ENCODE peak calls at places on chromosomes 1 and 21, in ten cellular contexts. One of them, this sample, is unnamed.

GRCh38 chr1:17232759-17233661 is 15.9 kb upstream of the PADI3 start:
- DNase-seq in GM12865: no peak
- DNase-seq in WTC11: no peak
- DNase-seq in left lung: no peak
- DNase-seq in CD8-positive, alpha-beta T cell: no peak
- DNase-seq in HFFc6: peak
- DNase-seq in brain microvascular endothelial cell: peak
- DNase-seq in bronchial epithelial cell: peak
- DNase-seq in cardiac fibroblast: peak
- DNase-seq in endothelial cell: no peak
- DNase-seq in this sample: peak

GRCh38 chr21:41651830-41652229 is 115.0 kb downstream of the RIPK4 start:
- DNase-seq in GM12865: no peak
- DNase-seq in WTC11: no peak
- DNase-seq in left lung: no peak
- DNase-seq in CD8-positive, alpha-beta T cell: no peak
- DNase-seq in HFFc6: no peak
- DNase-seq in brain microvascular endothelial cell: no peak
- DNase-seq in bronchial epithelial cell: peak
- DNase-seq in cardiac fibroblast: no peak
- DNase-seq in endothelial cell: no peak
- DNase-seq in this sample: peak

GRCh38 chr1:186082235-186082937 is 292.7 kb downstream of the TPR start:
- DNase-seq in GM12865: peak
- DNase-seq in WTC11: no peak
- DNase-seq in left lung: no peak
- DNase-seq in CD8-positive, alpha-beta T cell: peak
- DNase-seq in HFFc6: no peak
- DNase-seq in brain microvascular endothelial cell: peak
- DNase-seq in bronchial epithelial cell: peak
- DNase-seq in cardiac fibroblast: peak
- DNase-seq in endothelial cell: peak
- DNase-seq in this sample: peak

GRCh38 chr1:192907545-192908243 is 98.9 kb downstream of the RGS2 start:
- DNase-seq in GM12865: peak
- DNase-seq in WTC11: no peak
- DNase-seq in left lung: no peak
- DNase-seq in CD8-positive, alpha-beta T cell: no peak
- DNase-seq in HFFc6: no peak
- DNase-seq in brain microvascular endothelial cell: peak
- DNase-seq in bronchial epithelial cell: peak
- DNase-seq in cardiac fibroblast: peak
- DNase-seq in endothelial cell: no peak
- DNase-seq in this sample: peak

GRCh38 chr1:70386121-70386520 is 24.9 kb upstream of the CTH start:
- DNase-seq in GM12865: no peak
- DNase-seq in WTC11: no peak
- DNase-seq in left lung: no peak
- DNase-seq in CD8-positive, alpha-beta T cell: no peak
- DNase-seq in HFFc6: no peak
- DNase-seq in brain microvascular endothelial cell: no peak
- DNase-seq in bronchial epithelial cell: peak
- DNase-seq in cardiac fibroblast: no peak
- DNase-seq in endothelial cell: no peak
- DNase-seq in this sample: no peak

GRCh38 chr1:81374481-81374880 is 426.3 kb upstream of the ADGRL2 start:
- DNase-seq in GM12865: no peak
- DNase-seq in WTC11: no peak
- DNase-seq in left lung: no peak
- DNase-seq in CD8-positive, alpha-beta T cell: no peak
- DNase-seq in HFFc6: no peak
- DNase-seq in brain microvascular endothelial cell: no peak
- DNase-seq in bronchial epithelial cell: no peak
- DNase-seq in cardiac fibroblast: no peak
- DNase-seq in endothelial cell: no peak
- DNase-seq in this sample: no peak

GRCh38 chr1:12480748-12481362 is 137.2 kb downstream of the DHRS3 start:
- DNase-seq in GM12865: no peak
- DNase-seq in WTC11: no peak
- DNase-seq in left lung: no peak
- DNase-seq in CD8-positive, alpha-beta T cell: no peak
- DNase-seq in HFFc6: peak
- DNase-seq in brain microvascular endothelial cell: peak
- DNase-seq in bronchial epithelial cell: peak
- DNase-seq in cardiac fibroblast: peak
- DNase-seq in endothelial cell: no peak
- DNase-seq in this sample: peak

GRCh38 chr1:74689800-74690696 is 16.5 kb upstream of the ERICH3 start:
- DNase-seq in GM12865: peak
- DNase-seq in WTC11: peak
- DNase-seq in left lung: no peak
- DNase-seq in CD8-positive, alpha-beta T cell: peak
- DNase-seq in HFFc6: peak
- DNase-seq in brain microvascular endothelial cell: peak
- DNase-seq in bronchial epithelial cell: peak
- DNase-seq in cardiac fibroblast: peak
- DNase-seq in endothelial cell: peak
- DNase-seq in this sample: peak

GRCh38 chr1:7679873-7680790 is 91.0 kb upstream of the VAMP3 start:
- DNase-seq in GM12865: peak
- DNase-seq in WTC11: peak
- DNase-seq in left lung: peak
- DNase-seq in CD8-positive, alpha-beta T cell: peak
- DNase-seq in HFFc6: no peak
- DNase-seq in brain microvascular endothelial cell: no peak
- DNase-seq in bronchial epithelial cell: no peak
- DNase-seq in cardiac fibroblast: peak
- DNase-seq in endothelial cell: peak
- DNase-seq in this sample: peak

GRCh38 chr1:64013395-64013794 is 190.0 kb upstream of the UBE2U start:
- DNase-seq in GM12865: no peak
- DNase-seq in WTC11: no peak
- DNase-seq in left lung: no peak
- DNase-seq in CD8-positive, alpha-beta T cell: no peak
- DNase-seq in HFFc6: no peak
- DNase-seq in brain microvascular endothelial cell: no peak
- DNase-seq in bronchial epithelial cell: no peak
- DNase-seq in cardiac fibroblast: no peak
- DNase-seq in endothelial cell: no peak
- DNase-seq in this sample: no peak

GRCh38 chr1:35278886-35279554 is 10.5 kb downstream of the ZMYM4 start:
- DNase-seq in GM12865: no peak
- DNase-seq in WTC11: no peak
- DNase-seq in left lung: no peak
- DNase-seq in CD8-positive, alpha-beta T cell: no peak
- DNase-seq in HFFc6: no peak
- DNase-seq in brain microvascular endothelial cell: peak
- DNase-seq in bronchial epithelial cell: no peak
- DNase-seq in cardiac fibroblast: peak
- DNase-seq in endothelial cell: no peak
- DNase-seq in this sample: no peak

GRCh38 chr21:38869196-38869595 is 63.5 kb downstream of the ETS2 start:
- DNase-seq in GM12865: no peak
- DNase-seq in WTC11: no peak
- DNase-seq in left lung: no peak
- DNase-seq in CD8-positive, alpha-beta T cell: no peak
- DNase-seq in HFFc6: no peak
- DNase-seq in brain microvascular endothelial cell: no peak
- DNase-seq in bronchial epithelial cell: no peak
- DNase-seq in cardiac fibroblast: no peak
- DNase-seq in endothelial cell: no peak
- DNase-seq in this sample: no peak

DNA sequence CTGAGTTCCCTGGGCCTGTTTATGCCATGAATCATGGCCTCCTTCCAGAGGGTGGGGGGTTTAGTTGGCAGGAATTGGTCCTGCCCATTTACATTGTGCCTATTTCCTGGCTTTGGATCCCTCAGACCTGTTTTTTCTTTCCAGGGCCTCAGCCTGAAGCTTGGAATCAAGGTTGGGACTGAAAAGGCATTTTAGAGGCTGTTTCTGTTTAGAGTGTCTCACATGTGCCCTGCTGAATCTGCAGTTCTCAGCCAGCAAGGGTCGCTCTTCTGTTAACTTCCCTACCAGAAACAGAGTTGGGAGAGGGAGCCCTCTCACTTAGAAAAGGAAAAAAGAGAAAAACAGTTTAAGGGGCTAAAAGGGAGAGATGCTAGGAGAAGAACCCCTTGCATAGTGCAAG is 191.1 kb downstream of the PTPRC start:
- DNase-seq in GM12865: peak
- DNase-seq in WTC11: peak
- DNase-seq in left lung: no peak
- DNase-seq in CD8-positive, alpha-beta T cell: no peak
- DNase-seq in HFFc6: peak
- DNase-seq in brain microvascular endothelial cell: no peak
- DNase-seq in bronchial epithelial cell: peak
- DNase-seq in cardiac fibroblast: peak
- DNase-seq in endothelial cell: no peak
- DNase-seq in this sample: peak
- TF ChIP-seq CTCF in GM12865: peak
- TF ChIP-seq CTCF in WTC11: no peak
- TF ChIP-seq CTCF in left lung: no peak
- TF ChIP-seq CTCF in CD8-positive, alpha-beta T cell: no peak
- TF ChIP-seq CTCF in HFFc6: peak
- TF ChIP-seq CTCF in brain microvascular endothelial cell: peak
- TF ChIP-seq CTCF in bronchial epithelial cell: no peak
- TF ChIP-seq CTCF in cardiac fibroblast: peak
- TF ChIP-seq CTCF in endothelial cell: no peak
- TF ChIP-seq CTCF in this sample: peak

GRCh38 chr1:234069760-234070159 is 165.3 kb downstream of the SLC35F3 start:
- DNase-seq in GM12865: peak
- DNase-seq in WTC11: no peak
- DNase-seq in left lung: no peak
- DNase-seq in CD8-positive, alpha-beta T cell: no peak
- DNase-seq in HFFc6: no peak
- DNase-seq in brain microvascular endothelial cell: no peak
- DNase-seq in bronchial epithelial cell: peak
- DNase-seq in cardiac fibroblast: no peak
- DNase-seq in endothelial cell: no peak
- DNase-seq in this sample: peak
- TF ChIP-seq CTCF in GM12865: peak
- TF ChIP-seq CTCF in WTC11: no peak
- TF ChIP-seq CTCF in left lung: no peak
- TF ChIP-seq CTCF in CD8-positive, alpha-beta T cell: no peak
- TF ChIP-seq CTCF in HFFc6: no peak
- TF ChIP-seq CTCF in brain microvascular endothelial cell: peak
- TF ChIP-seq CTCF in bronchial epithelial cell: peak
- TF ChIP-seq CTCF in cardiac fibroblast: no peak
- TF ChIP-seq CTCF in endothelial cell: no peak
- TF ChIP-seq CTCF in this sample: peak

GRCh38 chr1:163876546-163876945 is 554.8 kb downstream of the NUF2 start:
- DNase-seq in GM12865: no peak
- DNase-seq in WTC11: no peak
- DNase-seq in left lung: no peak
- DNase-seq in CD8-positive, alpha-beta T cell: no peak
- DNase-seq in HFFc6: peak
- DNase-seq in brain microvascular endothelial cell: no peak
- DNase-seq in bronchial epithelial cell: no peak
- DNase-seq in cardiac fibroblast: no peak
- DNase-seq in endothelial cell: no peak
- DNase-seq in this sample: no peak

GRCh38 chr1:163872067-163872466 is 550.3 kb downstream of the NUF2 start:
- DNase-seq in GM12865: no peak
- DNase-seq in WTC11: no peak
- DNase-seq in left lung: no peak
- DNase-seq in CD8-positive, alpha-beta T cell: no peak
- DNase-seq in HFFc6: no peak
- DNase-seq in brain microvascular endothelial cell: no peak
- DNase-seq in bronchial epithelial cell: no peak
- DNase-seq in cardiac fibroblast: peak
- DNase-seq in endothelial cell: no peak
- DNase-seq in this sample: no peak

GRCh38 chr1:163875927-163876320 is 554.2 kb downstream of the NUF2 start:
- DNase-seq in GM12865: no peak
- DNase-seq in WTC11: no peak
- DNase-seq in left lung: no peak
- DNase-seq in CD8-positive, alpha-beta T cell: no peak
- DNase-seq in HFFc6: peak
- DNase-seq in brain microvascular endothelial cell: no peak
- DNase-seq in bronchial epithelial cell: no peak
- DNase-seq in cardiac fibroblast: peak
- DNase-seq in endothelial cell: no peak
- DNase-seq in this sample: peak

GRCh38 chr1:163875214-163875926 is 553.6 kb downstream of the NUF2 start:
- DNase-seq in GM12865: no peak
- DNase-seq in WTC11: no peak
- DNase-seq in left lung: no peak
- DNase-seq in CD8-positive, alpha-beta T cell: no peak
- DNase-seq in HFFc6: peak
- DNase-seq in brain microvascular endothelial cell: peak
- DNase-seq in bronchial epithelial cell: peak
- DNase-seq in cardiac fibroblast: peak
- DNase-seq in endothelial cell: no peak
- DNase-seq in this sample: peak

GRCh38 chr1:163874070-163874469 is 552.3 kb downstream of the NUF2 start:
- DNase-seq in GM12865: no peak
- DNase-seq in WTC11: peak
- DNase-seq in left lung: no peak
- DNase-seq in CD8-positive, alpha-beta T cell: no peak
- DNase-seq in HFFc6: no peak
- DNase-seq in brain microvascular endothelial cell: no peak
- DNase-seq in bronchial epithelial cell: no peak
- DNase-seq in cardiac fibroblast: no peak
- DNase-seq in endothelial cell: no peak
- DNase-seq in this sample: no peak
- TF ChIP-seq CTCF in GM12865: peak
- TF ChIP-seq CTCF in WTC11: peak
- TF ChIP-seq CTCF in left lung: no peak
- TF ChIP-seq CTCF in CD8-positive, alpha-beta T cell: no peak
- TF ChIP-seq CTCF in HFFc6: peak
- TF ChIP-seq CTCF in brain microvascular endothelial cell: peak
- TF ChIP-seq CTCF in bronchial epithelial cell: no peak
- TF ChIP-seq CTCF in cardiac fibroblast: peak
- TF ChIP-seq CTCF in endothelial cell: peak
- TF ChIP-seq CTCF in this sample: peak

DNA sequence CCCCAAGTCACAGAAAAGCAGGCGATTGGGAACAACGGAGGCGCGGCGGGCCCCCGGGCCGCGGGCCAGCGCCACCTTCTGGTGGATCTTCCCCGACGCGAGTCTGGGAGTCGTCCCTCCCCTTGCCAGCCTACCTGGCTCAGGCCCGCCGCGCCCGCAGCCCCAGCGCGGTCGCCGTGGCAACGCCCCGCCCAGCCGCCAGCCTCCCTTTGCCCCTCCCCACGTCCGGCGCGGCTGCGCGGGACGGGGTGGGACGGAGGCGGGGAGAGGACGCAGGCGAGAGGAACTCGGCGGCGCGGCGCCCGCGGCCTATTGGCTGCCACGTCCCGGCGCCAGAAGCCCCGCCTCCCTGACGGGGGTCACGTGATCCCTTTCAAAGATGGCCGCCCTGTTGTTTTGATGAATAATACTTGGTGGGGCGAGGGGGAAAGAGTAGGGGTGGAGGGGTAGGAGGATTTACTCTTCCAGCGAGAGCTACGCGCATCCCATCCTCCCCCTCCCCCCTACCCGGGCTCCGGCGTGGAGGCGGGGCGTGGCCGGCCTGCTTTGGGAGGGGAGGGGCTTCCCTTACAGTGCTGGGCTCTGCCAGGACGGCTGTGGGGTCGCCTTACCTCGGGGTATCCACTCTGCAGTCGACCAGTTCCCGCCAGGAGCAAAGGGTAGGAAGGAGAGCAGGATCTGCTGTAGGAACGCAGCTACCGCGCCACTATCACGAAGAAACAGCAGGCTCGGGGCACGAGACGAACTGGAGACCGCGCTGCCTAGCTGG is at the start of gene UBE4B:
- DNase-seq in GM12865: peak
- DNase-seq in WTC11: peak
- DNase-seq in left lung: peak
- DNase-seq in CD8-positive, alpha-beta T cell: peak
- DNase-seq in HFFc6: peak
- DNase-seq in brain microvascular endothelial cell: peak
- DNase-seq in bronchial epithelial cell: peak
- DNase-seq in cardiac fibroblast: peak
- DNase-seq in endothelial cell: peak
- DNase-seq in this sample: peak
- TF ChIP-seq CTCF in GM12865: peak
- TF ChIP-seq CTCF in WTC11: peak
- TF ChIP-seq CTCF in left lung: peak
- TF ChIP-seq CTCF in CD8-positive, alpha-beta T cell: peak
- TF ChIP-seq CTCF in HFFc6: peak
- TF ChIP-seq CTCF in brain microvascular endothelial cell: peak
- TF ChIP-seq CTCF in bronchial epithelial cell: peak
- TF ChIP-seq CTCF in cardiac fibroblast: peak
- TF ChIP-seq CTCF in endothelial cell: peak
- TF ChIP-seq CTCF in this sample: peak